ENCODE peak calls at places on chromosomes 1 and 21, in four cellular contexts. R is thyroid gland, T is colonic mucosa, O is PC-9. Q is an unnamed sample.
A peak's percentile ranks its signal among the peaks of the same experiment; 100 is the strongest.

GRCh38 chr1:204249736-204250427 is 36.1 kb upstream of the GOLT1A start:
- DNase-seq in O (no peak), T (no peak), R (no peak), Q (no peak)

GRCh38 chr1:161114556-161114955 is 3.3 kb downstream of the PFDN2 start:
- DNase-seq in R (no peak), T (no peak), O (no peak), Q (no peak)

GRCh38 chr1:232596666-232597303 is 33.1 kb downstream of the SIPA1L2 start:
- DNase-seq in T (no peak), R (peak; percentile 13), O (no peak), Q (no peak)

GRCh38 chr21:29669416-29669815 is 270.4 kb downstream of the GRIK1 start:
- DNase-seq in R (no peak), T (no peak), O (no peak), Q (no peak)

GRCh38 chr1:241630005-241630404 is 10.2 kb downstream of the CHML start:
- DNase-seq in R (no peak), T (no peak), O (no peak), Q (no peak)

GRCh38 chr1:185645201-185645640 is 89.0 kb upstream of the HMCN1 start:
- DNase-seq in R (no peak), T (no peak), O (peak; percentile 6), Q (no peak)

GRCh38 chr21:39051561-39051949 is 131.7 kb downstream of the PSMG1 start:
- DNase-seq in O (no peak), T (no peak), R (no peak), Q (no peak)

GRCh38 chr1:78333426-78334012 is 157.3 kb upstream of the PTGFR start:
- DNase-seq in O (no peak), T (no peak), R (peak; percentile 29), Q (no peak)

GRCh38 chr1:1000357-1001056 is 610 bp upstream of the HES4 start:
- DNase-seq in O (peak; percentile 87), R (peak; percentile 61), T (peak; percentile 82), Q (peak; percentile 78)

GRCh38 chr21:41008971-41009370 is 159.0 kb upstream of the BACE2 start:
- DNase-seq in T (no peak), O (no peak), R (no peak), Q (no peak)

GRCh38 chr1:211677659-211678058 is 2.2 kb upstream of the NEK2 start:
- DNase-seq in R (no peak), O (no peak), T (no peak), Q (no peak)

GRCh38 chr1:30196872-30197615 is 526.3 kb downstream of the MATN1 start:
- DNase-seq in R (no peak), O (no peak), T (no peak), Q (no peak)

GRCh38 chr1:80594013-80594412 is 1206.7 kb upstream of the ADGRL2 start:
- DNase-seq in T (no peak), R (no peak), O (peak; percentile 34), Q (no peak)

GRCh38 chr1:36087233-36088123 is 1.2 kb upstream of the ADPRS start:
- DNase-seq in T (no peak), R (no peak), O (no peak), Q (no peak)

GRCh38 chr1:21956720-21957552 is 19.8 kb upstream of the HSPG2 start:
- DNase-seq in O (peak; percentile 97), R (peak; percentile 91), T (peak; percentile 78), Q (no peak)

GRCh38 chr21:44057960-44058651 is 46.0 kb downstream of the TRAPPC10 start:
- DNase-seq in T (no peak), O (no peak), R (peak; percentile 85), Q (no peak)

GRCh38 chr1:47866631-47867446 is 130.3 kb downstream of the TRABD2B start:
- DNase-seq in R (no peak), O (no peak), T (no peak), Q (no peak)

GRCh38 chr1:210747890-210748289 is 386.1 kb downstream of the KCNH1 start:
- DNase-seq in R (no peak), O (no peak), T (no peak), Q (no peak)

GRCh38 chr1:117066367-117066766 is 6.2 kb downstream of the TTF2 start:
- DNase-seq in R (no peak), T (no peak), O (no peak), Q (no peak)

DNA sequence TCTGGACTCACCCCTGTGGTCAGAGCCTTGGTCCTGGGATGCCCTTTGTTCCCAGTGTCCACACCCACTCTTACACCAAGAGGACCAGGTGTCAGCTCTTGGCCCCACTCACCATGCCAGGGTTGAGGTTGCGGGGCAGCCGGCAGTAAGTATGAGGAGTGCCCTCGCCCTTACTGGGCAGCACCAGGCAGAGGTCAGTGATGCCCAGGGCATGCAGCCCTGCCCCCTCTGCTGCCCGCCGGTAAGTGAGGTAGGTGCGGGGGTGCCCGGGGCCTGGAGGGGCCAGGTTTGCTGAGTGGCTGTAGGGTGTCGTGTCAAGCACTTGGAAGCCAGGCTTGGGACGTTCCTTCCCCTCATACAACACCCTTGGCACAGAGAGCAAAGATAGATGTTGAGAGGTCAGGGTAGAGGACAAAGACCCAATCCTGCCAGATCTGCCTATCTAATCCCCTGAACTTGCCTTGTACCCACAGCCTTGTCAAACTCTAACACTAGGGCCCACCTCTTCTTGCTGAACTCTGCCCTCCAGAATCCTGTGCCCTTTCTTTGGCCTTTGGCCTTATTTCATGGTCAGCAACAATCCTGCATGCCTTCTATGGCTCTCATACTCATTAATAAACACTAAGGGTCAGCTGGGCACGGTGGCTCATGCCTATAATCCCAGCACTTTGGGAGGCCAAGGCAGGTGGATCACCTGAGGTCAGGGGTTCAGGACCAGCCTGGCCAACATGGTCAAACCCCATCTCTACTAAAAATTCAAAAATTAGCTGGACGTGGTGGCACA is 3.6 kb downstream of the DENND4B start:
- DNase-seq in O (no peak), R (no peak), T (no peak), Q (no peak)
- H3K27ac ChIP-seq in O (no peak overlapping the region), R (no peak overlapping the region), T (no peak overlapping the region), Q (no peak overlapping the region)

DNA sequence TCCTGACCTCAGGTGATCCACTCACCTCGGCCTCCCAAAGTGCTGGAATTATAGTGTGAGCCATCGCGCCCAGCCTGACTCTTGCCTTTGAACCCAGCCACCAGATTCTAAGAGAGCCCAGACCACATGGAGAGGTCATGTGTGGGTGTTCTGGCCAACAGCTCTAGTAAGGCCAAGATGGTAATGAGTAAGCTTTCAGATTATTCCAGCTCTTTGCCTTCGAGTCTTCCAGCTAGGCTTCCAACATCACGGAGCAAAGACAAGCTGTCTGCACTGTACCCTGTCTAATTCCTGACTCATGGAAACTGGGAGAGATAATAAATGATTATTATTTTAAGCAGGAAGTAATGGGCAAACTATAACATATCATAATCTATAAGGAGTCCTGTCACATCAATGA is 14.8 kb upstream of the ZFP69B start:
- DNase-seq in R (no peak), O (no peak), T (no peak), Q (no peak)
- H3K27ac ChIP-seq in R (no peak overlapping the region), O (no peak overlapping the region), T (no peak overlapping the region), Q (no peak overlapping the region)

DNA sequence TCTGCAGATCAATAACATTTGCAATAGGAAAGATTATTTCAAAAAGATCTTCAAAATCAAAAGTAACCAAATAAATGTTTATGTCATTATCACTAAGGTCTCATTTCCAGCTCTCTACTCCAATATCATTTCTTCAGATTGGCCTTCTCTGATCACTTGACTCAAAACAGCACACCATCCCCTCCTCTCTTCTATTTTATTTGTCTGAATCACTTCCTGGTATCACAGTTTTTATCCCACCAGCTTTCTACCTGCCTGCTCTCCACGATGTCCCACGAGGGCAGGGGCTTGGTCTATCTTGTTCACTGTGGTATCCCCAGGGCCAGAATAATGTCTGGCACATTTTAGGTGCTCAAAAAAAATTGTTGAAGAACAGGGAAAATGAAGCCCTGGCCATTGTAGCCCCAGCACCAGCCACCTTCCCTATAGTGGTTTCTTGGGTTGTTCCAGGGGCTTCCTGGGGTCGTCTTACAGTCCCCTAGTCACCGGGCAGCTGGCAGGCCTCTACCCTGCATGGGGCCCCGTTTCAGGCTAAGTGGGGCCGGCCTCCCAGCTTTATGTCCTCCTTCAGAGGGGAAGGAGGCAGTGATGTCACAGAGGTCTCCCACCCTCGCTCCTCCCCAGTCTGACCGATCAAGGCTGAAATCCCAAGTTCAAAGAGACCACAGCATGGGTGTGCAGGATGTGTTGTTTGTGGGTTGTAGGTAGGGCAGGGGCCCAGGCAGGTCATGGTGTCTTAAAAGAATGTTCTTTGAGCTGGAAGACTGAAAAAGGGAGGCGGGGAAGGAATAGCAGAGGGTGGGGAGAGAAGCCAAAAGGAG is 3.5 kb upstream of the PADI1 start:
- DNase-seq in T (no peak), R (no peak), O (peak; percentile 77), Q (no peak)
- H3K27ac ChIP-seq in T (no peak overlapping the region), R (no peak overlapping the region), O (peak overlapping the region; percentile 90), Q (no peak overlapping the region)

GRCh38 chr1:167066333-167067122 is 23.6 kb downstream of the GPA33 start:
- DNase-seq in T (peak; percentile 86), R (peak; percentile 76), O (peak; percentile 82), Q (peak; percentile 59)
- H3K27ac ChIP-seq in T (peak overlapping the region; percentile 66), R (no peak overlapping the region), O (peak overlapping the region; percentile 27), Q (no peak overlapping the region)

GRCh38 chr21:34073749-34074282 is 438 bp downstream of the MRPS6 start:
- DNase-seq in R (peak; percentile 45), T (peak; percentile 37), O (no peak), Q (peak; percentile 70)

GRCh38 chr21:34071683-34072082 is 1.7 kb upstream of the MRPS6 start:
- DNase-seq in R (no peak), T (no peak), O (no peak), Q (no peak)

GRCh38 chr21:34073032-34073748 is at the start of the genes MRPS6 and SLC5A3:
- DNase-seq in O (peak; percentile 79), T (peak; percentile 93), R (peak; percentile 87), Q (peak; percentile 85)

GRCh38 chr21:34074283-34075098 is 1.1 kb downstream of the MRPS6 start:
- DNase-seq in T (peak; percentile 42), O (no peak), R (peak; percentile 42), Q (no peak)

DNA sequence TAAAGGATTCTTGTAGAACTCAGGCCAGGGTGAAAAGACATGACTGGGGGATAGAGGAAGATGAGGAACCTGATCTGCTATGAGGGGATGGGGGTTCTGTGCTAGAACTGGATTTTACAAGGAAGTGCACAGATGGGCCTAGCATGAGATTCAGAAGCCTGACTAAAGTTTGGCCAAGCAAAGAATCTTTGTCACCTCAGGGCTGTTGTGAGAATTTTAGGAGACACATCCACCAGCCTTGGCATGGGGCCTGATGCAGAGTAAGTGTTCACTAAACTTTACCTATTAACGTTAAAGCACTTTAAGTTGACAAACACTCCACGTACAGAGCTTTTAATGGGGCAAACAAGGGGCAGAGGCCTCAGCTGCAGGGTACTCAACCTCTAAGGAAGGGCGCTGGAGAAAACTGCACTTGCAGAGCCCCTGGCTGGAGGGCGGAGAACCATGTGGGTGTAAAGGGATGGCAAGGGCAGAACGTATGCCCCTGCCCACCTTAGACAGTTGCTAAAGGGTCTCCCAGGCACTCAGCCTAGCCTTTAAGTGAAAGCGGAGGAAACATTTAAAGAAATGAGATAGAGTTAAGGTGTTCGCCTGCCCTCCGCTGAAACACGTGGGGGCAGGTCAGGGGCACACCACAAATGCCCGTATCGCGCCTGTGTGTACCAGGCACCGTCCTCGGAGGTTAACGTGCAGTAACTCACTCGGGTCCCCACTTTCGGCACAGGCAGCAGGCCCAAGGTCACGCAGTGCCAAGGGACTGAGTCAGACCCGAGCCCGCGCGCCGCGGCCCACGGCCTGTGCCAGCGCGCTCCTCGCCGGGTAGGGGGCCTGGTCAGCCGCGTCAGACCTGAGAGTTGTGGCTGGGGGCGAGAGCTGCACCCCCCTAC is 990 bp upstream of the MRPS6 start:
- DNase-seq in T (no peak), R (peak; percentile 41), O (no peak), Q (no peak)
- H3K27ac ChIP-seq in T (peak overlapping the region; percentile 62), R (peak overlapping the region; percentile 99), O (no peak overlapping the region), Q (peak overlapping the region; percentile 93)

GRCh38 chr1:31792541-31792940 is 23.3 kb downstream of the SPOCD1 start:
- DNase-seq in R (no peak), O (no peak), T (no peak), Q (no peak)
- H3K27ac ChIP-seq in R (no peak overlapping the region), O (no peak overlapping the region), T (no peak overlapping the region), Q (no peak overlapping the region)